ENCODE peak calls at places on chromosome 18, in nine cellular contexts. G, Z, C, I, H, P, T, S and U are unnamed samples. For H3K4me1, the result is how much of the 10 kb centered on the place peaks cover.

GRCh38 chr18:76256897-76257500 is 238.0 kb downstream of the ZNF516 start:
- DNase-seq in G (no peak), Z (no peak), C (no peak), I (no peak), H (peak), P (no peak), T (peak), S (peak), U (peak)

GRCh38 chr18:43134876-43135275 is 19.4 kb upstream of the RIT2 start:
- DNase-seq in G (no peak), Z (no peak), C (no peak), I (no peak), H (no peak), P (no peak), T (no peak), S (no peak), U (no peak)

GRCh38 chr18:74013955-74014354 is 133.7 kb downstream of the FBXO15 start:
- DNase-seq in G (no peak), Z (no peak), C (no peak), I (no peak), H (peak), P (no peak), T (no peak), S (no peak), U (no peak)

GRCh38 chr18:21164746-21165145 is 53.1 kb upstream of the ROCK1 start:
- DNase-seq in G (no peak), Z (no peak), C (no peak), I (no peak), H (no peak), P (no peak), T (no peak), S (no peak), U (no peak)

GRCh38 chr18:35042389-35043066 is 1.3 kb downstream of the MAPRE2 start:
- DNase-seq in G (peak), Z (no peak), C (no peak), I (peak), H (no peak), P (no peak), T (no peak), S (no peak), U (no peak)

GRCh38 chr18:44130365-44130942 is 550.2 kb upstream of the SETBP1 start:
- DNase-seq in G (no peak), Z (no peak), C (no peak), I (no peak), H (peak), P (no peak), T (peak), S (peak), U (peak)

GRCh38 chr18:25831226-25831828 is 259.1 kb downstream of the SS18 start:
- DNase-seq in G (no peak), Z (no peak), C (no peak), I (no peak), H (no peak), P (no peak), T (no peak), S (no peak), U (no peak)

GRCh38 chr18:62610509-62611394 is 87.9 kb downstream of the ZCCHC2 start:
- DNase-seq in G (no peak), Z (no peak), C (no peak), I (no peak), H (no peak), P (no peak), T (no peak), S (no peak), U (no peak)

GRCh38 chr18:79133724-79134123 is 64.5 kb downstream of the ATP9B start:
- DNase-seq in G (no peak), Z (no peak), C (peak), I (no peak), H (no peak), P (peak), T (no peak), S (no peak), U (no peak)

GRCh38 chr18:59885579-59886163 is 14.1 kb upstream of the PMAIP1 start:
- DNase-seq in G (no peak), Z (no peak), C (no peak), I (no peak), H (peak), P (no peak), T (peak), S (no peak), U (no peak)

GRCh38 chr18:76462326-76462694 is 32.7 kb downstream of the ZNF516 start:
- DNase-seq in G (no peak), Z (no peak), C (no peak), I (no peak), H (no peak), P (no peak), T (no peak), S (no peak), U (no peak)

GRCh38 chr18:70981400-70982140 is 692.7 kb downstream of the SOCS6 start:
- DNase-seq in G (no peak), Z (no peak), C (no peak), I (no peak), H (no peak), P (no peak), T (peak), S (no peak), U (no peak)

GRCh38 chr18:55422456-55423185 is 165.4 kb downstream of the TCF4 start:
- DNase-seq in G (no peak), Z (no peak), C (peak), I (no peak), H (no peak), P (peak), T (peak), S (no peak), U (no peak)

GRCh38 chr18:68735498-68736343 is 20.8 kb upstream of the TMX3 start:
- DNase-seq in G (no peak), Z (no peak), C (no peak), I (peak), H (peak), P (no peak), T (peak), S (peak), U (no peak)

GRCh38 chr18:35736696-35737095 is 155.2 kb downstream of the GALNT1 start:
- DNase-seq in G (no peak), Z (no peak), C (no peak), I (no peak), H (no peak), P (no peak), T (no peak), S (no peak), U (no peak)

GRCh38 chr18:3121256-3121655 is 98.5 kb downstream of the MYOM1 start:
- DNase-seq in G (no peak), Z (no peak), C (no peak), I (no peak), H (no peak), P (no peak), T (no peak), S (no peak), U (no peak)

GRCh38 chr18:59681051-59681450 is 16.2 kb downstream of the CCBE1 start:
- DNase-seq in G (no peak), Z (no peak), C (no peak), I (no peak), H (no peak), P (no peak), T (no peak), S (no peak), U (no peak)

GRCh38 chr18:54338230-54338629 is 19.4 kb downstream of the STARD6 start:
- DNase-seq in G (no peak), Z (no peak), C (no peak), I (no peak), H (no peak), P (no peak), T (no peak), S (no peak), U (no peak)

GRCh38 chr18:21183670-21184069 is 58.4 kb upstream of the GREB1L start:
- DNase-seq in G (no peak), Z (no peak), C (no peak), I (no peak), H (peak), P (no peak), T (no peak), S (peak), U (no peak)

GRCh38 chr18:48613589-48613988 is 74.8 kb downstream of the CTIF start:
- DNase-seq in G (no peak), Z (no peak), C (peak), I (no peak), H (no peak), P (peak), T (no peak), S (no peak), U (peak)

GRCh38 chr18:79510046-79510685 is 114.4 kb downstream of the NFATC1 start:
- DNase-seq in G (no peak), Z (no peak), C (no peak), I (no peak), H (no peak), P (peak), T (no peak), S (no peak), U (no peak)

GRCh38 chr18:55289775-55290174 is 298.2 kb downstream of the TCF4 start:
- DNase-seq in G (no peak), Z (no peak), C (no peak), I (no peak), H (no peak), P (no peak), T (no peak), S (no peak), U (no peak)

GRCh38 chr18:74791501-74792188 is 194.0 kb downstream of the ZNF407 start:
- DNase-seq in G (no peak), Z (no peak), C (no peak), I (no peak), H (no peak), P (no peak), T (no peak), S (no peak), U (no peak)

GRCh38 chr18:46067431-46068007 is 4.5 kb downstream of the PSTPIP2 start:
- DNase-seq in G (no peak), Z (peak), C (no peak), I (no peak), H (peak), P (no peak), T (peak), S (no peak), U (peak)

GRCh38 chr18:50143891-50144290 is 51.1 kb downstream of the MYO5B start:
- DNase-seq in G (no peak), Z (no peak), C (no peak), I (no peak), H (peak), P (no peak), T (no peak), S (peak), U (no peak)

GRCh38 chr18:63848159-63848558 is 39.3 kb upstream of the SERPINB2 start:
- DNase-seq in G (no peak), Z (no peak), C (no peak), I (no peak), H (peak), P (no peak), T (peak), S (peak), U (no peak)

GRCh38 chr18:79395761-79396404 is at the start of gene NFATC1:
- DNase-seq in G (peak), Z (no peak), C (peak), I (peak), H (peak), P (peak), T (peak), S (peak), U (peak)

GRCh38 chr18:33596178-33596854 is 18.3 kb downstream of the ASXL3 start:
- DNase-seq in G (no peak), Z (no peak), C (no peak), I (no peak), H (peak), P (no peak), T (no peak), S (no peak), U (no peak)

GRCh38 chr18:78584167-78585022 is 395.2 kb upstream of the SALL3 start:
- DNase-seq in G (no peak), Z (no peak), C (no peak), I (no peak), H (no peak), P (no peak), T (no peak), S (no peak), U (no peak)

GRCh38 chr18:69257861-69258458 is 142.7 kb upstream of the DOK6 start:
- DNase-seq in G (no peak), Z (no peak), C (no peak), I (no peak), H (peak), P (no peak), T (peak), S (peak), U (no peak)

GRCh38 chr18:74957588-74958224 is 251.2 kb downstream of the PTGR3 start:
- DNase-seq in G (no peak), Z (no peak), C (no peak), I (no peak), H (no peak), P (no peak), T (no peak), S (no peak), U (no peak)

GRCh38 chr18:3455090-3455640 is 5.2 kb downstream of the TGIF1 start:
- DNase-seq in G (no peak), Z (no peak), C (no peak), I (no peak), H (no peak), P (no peak), T (peak), S (no peak), U (no peak)

DNA sequence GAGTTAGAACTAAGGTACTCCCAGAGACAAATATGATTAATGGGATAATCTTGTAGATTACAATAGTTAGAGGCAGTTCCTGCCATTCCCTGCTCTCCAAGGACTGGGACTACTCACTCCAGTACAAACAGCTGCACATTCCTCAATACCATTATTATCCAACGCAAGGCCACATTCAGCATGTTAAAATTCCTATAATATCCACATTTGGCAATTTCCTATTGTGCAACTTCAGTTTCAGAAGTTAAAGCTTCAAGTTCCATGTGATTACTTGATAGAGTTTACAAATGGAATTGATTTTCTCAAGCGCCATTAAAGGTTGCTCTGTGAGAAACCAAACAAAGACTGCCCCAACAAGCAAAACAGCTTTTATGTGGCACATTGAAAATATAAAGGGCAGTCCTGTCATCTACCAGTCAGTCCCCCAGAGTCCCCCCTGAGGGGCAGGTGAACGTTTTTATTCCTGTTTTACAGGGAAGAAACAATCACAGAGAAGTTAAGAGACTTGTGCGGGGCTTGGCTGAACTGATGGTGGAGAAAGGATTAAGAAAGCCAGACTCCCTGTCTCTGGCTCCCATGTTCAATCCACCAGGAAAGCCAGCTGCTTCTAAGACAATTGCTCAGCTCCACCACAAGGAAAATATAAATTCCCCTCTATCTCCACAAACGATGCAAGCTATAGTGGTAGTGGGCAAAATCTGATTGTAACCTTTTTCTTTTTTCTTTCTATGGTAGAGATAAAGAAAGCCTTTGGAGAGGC is 72.6 kb downstream of the TXNL1 start:
- DNase-seq in G (no peak), Z (no peak), C (no peak), I (no peak), H (peak), P (no peak), T (no peak), S (no peak), U (no peak)
- H3K4me1 ChIP-seq in G (under half), Z (under half), C (under half), I (under half), H (under half), P (under half), T (under half), S (under half), U (under half)

GRCh38 chr18:24214913-24215312 is 76.1 kb downstream of the CABYR start:
- DNase-seq in G (no peak), Z (no peak), C (no peak), I (no peak), H (peak), P (no peak), T (no peak), S (no peak), U (no peak)
- H3K27ac ChIP-seq in G (no peak), Z (no peak), C (peak), I (no peak), H (peak), P (peak), T (no peak), S (peak), U (no peak)

DNA sequence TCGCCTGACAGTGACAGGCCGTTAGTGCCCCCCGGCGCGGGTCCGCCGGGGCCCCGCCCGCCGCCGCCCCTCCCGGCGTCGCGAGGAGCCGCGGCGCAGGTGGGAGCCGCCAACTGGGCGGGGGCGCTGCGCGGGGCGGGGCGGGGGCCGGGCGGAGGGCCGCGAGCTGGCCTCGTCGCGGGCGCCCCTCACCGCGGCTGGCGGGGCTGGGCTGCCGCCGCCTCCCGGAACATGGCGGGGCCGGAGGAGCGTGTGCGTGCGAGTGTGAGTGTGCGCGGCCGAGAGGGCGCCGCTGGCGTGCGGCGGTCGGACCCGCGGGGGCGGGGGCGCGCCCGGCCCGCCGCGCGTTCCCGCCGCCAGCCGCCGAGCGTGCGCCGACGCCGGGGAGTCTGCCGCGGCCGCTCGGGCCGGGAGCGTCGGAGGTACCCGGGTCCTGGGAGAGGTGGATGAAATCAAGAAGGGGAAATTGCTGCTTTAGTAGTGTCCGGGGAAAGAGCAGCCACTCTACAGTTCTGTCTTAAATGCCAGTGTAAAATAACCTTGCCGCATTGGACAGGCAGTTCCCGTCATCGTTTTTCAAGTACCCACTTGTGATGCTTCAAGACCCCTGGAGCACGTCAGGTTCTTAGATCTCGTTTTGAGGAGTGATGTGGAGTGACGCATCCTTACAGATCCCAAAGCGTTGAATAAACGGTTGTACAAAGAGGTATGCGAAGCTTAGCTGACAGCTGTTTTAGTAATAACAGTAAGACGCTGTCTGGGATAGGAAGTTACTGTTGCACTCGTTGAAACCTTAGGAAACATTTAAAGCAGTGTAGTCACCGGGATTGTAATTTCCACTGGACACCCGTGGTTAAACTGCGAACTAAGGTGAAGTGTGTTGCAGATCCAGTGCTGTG is 836 bp downstream of the ANKRD12 start:
- DNase-seq in G (peak), Z (peak), C (peak), I (peak), H (peak), P (peak), T (peak), S (peak), U (peak)
- H3K4me1 ChIP-seq in G (half or more), Z (half or more), C (half or more), I (half or more), H (half or more), P (half or more), T (under half), S (under half), U (half or more)

GRCh38 chr18:41756141-41756540 is 198.9 kb upstream of the PIK3C3 start:
- DNase-seq in G (no peak), Z (no peak), C (no peak), I (no peak), H (no peak), P (no peak), T (no peak), S (no peak), U (no peak)
- H3K27ac ChIP-seq in G (no peak), Z (no peak), C (no peak), I (no peak), H (no peak), P (no peak), T (no peak), S (no peak), U (no peak)

GRCh38 chr18:5961097-5961827 is 65.9 kb upstream of the TMEM200C start:
- DNase-seq in G (no peak), Z (no peak), C (no peak), I (no peak), H (no peak), P (no peak), T (no peak), S (no peak), U (no peak)
- H3K4me1 ChIP-seq in G (under half), Z (under half), C (under half), I (under half), H (under half), P (under half), T (under half), S (under half), U (under half)

DNA sequence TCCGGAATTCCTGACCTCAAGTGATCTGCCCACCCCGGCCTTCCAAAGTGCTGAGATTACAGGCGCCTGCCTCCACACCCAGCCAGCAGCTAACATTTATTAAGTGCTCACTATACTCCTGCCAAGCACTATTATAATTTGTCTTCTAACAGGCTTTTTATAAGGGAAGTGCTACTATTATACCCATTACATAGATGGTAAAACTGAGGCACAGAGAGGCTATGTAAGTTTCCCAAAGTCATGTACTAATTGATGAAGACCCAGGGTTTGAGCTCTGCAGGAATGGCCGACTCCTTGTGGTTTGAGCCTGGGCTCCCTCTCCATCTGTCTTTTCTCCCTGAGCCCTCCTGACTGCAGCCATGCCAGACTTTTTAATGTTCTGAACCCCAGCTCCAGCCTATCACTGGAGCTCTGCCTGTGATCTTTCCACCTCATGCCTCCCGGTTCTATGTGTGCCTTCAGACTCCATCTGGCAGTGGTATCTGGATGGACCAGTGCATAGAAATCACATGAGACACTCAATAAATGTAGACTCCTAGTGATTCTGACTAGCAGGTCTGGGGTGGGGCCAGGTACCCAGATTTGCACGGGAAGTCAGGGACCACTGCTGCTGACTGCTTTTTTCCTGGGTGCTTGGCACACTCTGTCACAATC is 197.1 kb downstream of the NEDD4L start:
- DNase-seq in G (no peak), Z (no peak), C (no peak), I (no peak), H (no peak), P (no peak), T (no peak), S (no peak), U (no peak)
- H3K27ac ChIP-seq in G (no peak), Z (no peak), C (no peak), I (no peak), H (no peak), P (no peak), T (peak), S (no peak), U (peak)

GRCh38 chr18:23357992-23358594 is 95.0 kb upstream of the RIOK3 start:
- DNase-seq in G (no peak), Z (no peak), C (peak), I (no peak), H (no peak), P (peak), T (peak), S (no peak), U (peak)
- H3K4me1 ChIP-seq in G (under half), Z (under half), C (under half), I (under half), H (under half), P (under half), T (under half), S (under half), U (under half)